ENCODE peak calls at places on chromosomes 12 and 14, in five cellular contexts. B is H1, X is HCT116, U is HepG2, W is SK-N-SH. T is an unnamed sample.

GRCh38 chr14:59360923-59361794 is 104.0 kb downstream of the GPR135 start:
- DNase-seq in W (peak; percentile 62), B (no peak), X (peak; percentile 86), U (peak; percentile 59), T (no peak)

GRCh38 chr12:132360906-132361777 is 31.8 kb upstream of the GALNT9 start:
- DNase-seq in B (no peak), U (no peak), X (no peak), W (no peak), T (no peak)

GRCh38 chr14:54338696-54339317 is 58.0 kb upstream of the CDKN3 start:
- DNase-seq in W (no peak), X (peak; percentile 55), U (no peak), B (no peak), T (peak; percentile 19)

GRCh38 chr12:53236443-53237111 is 4.6 kb upstream of the RARG start:
- DNase-seq in X (no peak), U (no peak), W (no peak), B (no peak), T (no peak)

GRCh38 chr12:31736472-31736871 is 7.7 kb upstream of the AMN1 start:
- DNase-seq in W (no peak), B (no peak), X (no peak), U (no peak), T (no peak)

GRCh38 chr12:121465921-121466799 is 66.2 kb downstream of the RNF34 start:
- DNase-seq in W (peak; percentile 75), X (no peak), B (no peak), U (no peak), T (peak; percentile 46)

GRCh38 chr14:64253672-64254071 is 40.5 kb downstream of the ESR2 start:
- DNase-seq in U (no peak), W (no peak), X (no peak), B (no peak), T (no peak)

GRCh38 chr14:50319721-50320120 is 7.6 kb downstream of the DMAC2L start:
- DNase-seq in X (no peak), U (no peak), B (no peak), W (no peak), T (no peak)

GRCh38 chr14:102630405-102630804 is 38.0 kb downstream of the RCOR1 start:
- DNase-seq in B (no peak), W (no peak), U (no peak), X (no peak), T (peak; percentile 34)

GRCh38 chr12:109999649-109999971 is 380 bp downstream of the ANKRD13A start:
- DNase-seq in U (no peak), B (no peak), X (no peak), W (no peak), T (no peak)

GRCh38 chr14:64671591-64671990 is 32.6 kb upstream of the PLEKHG3 start:
- DNase-seq in X (peak; percentile 60), U (peak; percentile 59), W (peak; percentile 69), B (no peak), T (peak; percentile 79)

GRCh38 chr14:94615254-94615653 is 3.1 kb downstream of the SERPINA3 start:
- DNase-seq in U (no peak), X (no peak), W (no peak), B (no peak), T (no peak)

GRCh38 chr12:63821781-63822251 is 22.7 kb upstream of the SRGAP1 start:
- DNase-seq in X (no peak), B (no peak), U (no peak), W (no peak), T (no peak)

GRCh38 chr12:22437031-22437806 is 102.7 kb upstream of the ST8SIA1 start:
- DNase-seq in X (no peak), U (no peak), W (no peak), B (no peak), T (peak; percentile 62)

GRCh38 chr12:40015360-40015759 is 90.5 kb downstream of the SLC2A13 start:
- DNase-seq in W (no peak), U (no peak), X (no peak), B (no peak), T (no peak)

GRCh38 chr14:104159990-104160389 is 21.6 kb downstream of the KIF26A start:
- DNase-seq in B (no peak), U (no peak), W (no peak), X (no peak), T (no peak)

GRCh38 chr12:65916991-65917676 is 92.9 kb downstream of the HMGA2 start:
- DNase-seq in X (no peak), W (no peak), B (no peak), U (no peak), T (no peak)

GRCh38 chr14:32457213-32457920 is 128.3 kb downstream of the AKAP6 start:
- DNase-seq in B (no peak), X (no peak), W (peak; percentile 68), U (no peak), T (no peak)

GRCh38 chr12:93520454-93520853 is 52.0 kb upstream of the SOCS2 start:
- DNase-seq in W (no peak), U (no peak), X (no peak), B (no peak), T (no peak)

GRCh38 chr14:103136388-103137271 is 13.4 kb downstream of the TNFAIP2 start:
- DNase-seq in B (no peak), W (no peak), X (peak; percentile 28), U (no peak), T (no peak)

GRCh38 chr12:116069943-116070342 is 207.6 kb downstream of the MED13L start:
- DNase-seq in B (no peak), X (no peak), W (no peak), U (no peak), T (no peak)

GRCh38 chr12:128779901-128780300 is 43.9 kb downstream of the SLC15A4 start:
- DNase-seq in B (no peak), W (no peak), X (no peak), U (no peak), T (no peak)

GRCh38 chr12:128787827-128788226 is 35.9 kb downstream of the SLC15A4 start:
- DNase-seq in W (no peak), B (no peak), U (no peak), X (no peak), T (no peak)

GRCh38 chr12:128783129-128783574 is 40.6 kb downstream of the SLC15A4 start:
- DNase-seq in X (no peak), W (no peak), U (no peak), B (no peak), T (no peak)

GRCh38 chr12:128786741-128787391 is 36.9 kb downstream of the SLC15A4 start:
- DNase-seq in X (no peak), W (no peak), U (no peak), B (no peak), T (no peak)

GRCh38 chr12:128784030-128784770 is 39.6 kb downstream of the SLC15A4 start:
- DNase-seq in W (no peak), B (no peak), U (no peak), X (no peak), T (no peak)
- TF ChIP-seq JUND in W (no peak), B (no peak), U (no peak), X (no peak), T (no peak)

GRCh38 chr12:6522193-6522592 is 12.1 kb upstream of the GAPDH start:
- DNase-seq in W (no peak), U (no peak), B (no peak), X (no peak), T (no peak)
- TF ChIP-seq JUND in W (no peak), U (no peak), B (no peak), X (no peak), T (no peak)

GRCh38 chr12:114917307-114917706 is 233.3 kb upstream of the TBX3 start:
- DNase-seq in X (no peak), W (no peak), B (no peak), U (no peak), T (no peak)

GRCh38 chr12:114917953-114918352 is 234.0 kb upstream of the TBX3 start:
- DNase-seq in U (no peak), W (no peak), X (no peak), B (no peak), T (no peak)

GRCh38 chr12:114919479-114919878 is 235.5 kb upstream of the TBX3 start:
- DNase-seq in W (no peak), B (no peak), U (peak; percentile 35), X (no peak), T (no peak)

GRCh38 chr12:114916531-114916930 is 232.6 kb upstream of the TBX3 start:
- DNase-seq in X (no peak), U (no peak), B (no peak), W (no peak), T (no peak)

DNA sequence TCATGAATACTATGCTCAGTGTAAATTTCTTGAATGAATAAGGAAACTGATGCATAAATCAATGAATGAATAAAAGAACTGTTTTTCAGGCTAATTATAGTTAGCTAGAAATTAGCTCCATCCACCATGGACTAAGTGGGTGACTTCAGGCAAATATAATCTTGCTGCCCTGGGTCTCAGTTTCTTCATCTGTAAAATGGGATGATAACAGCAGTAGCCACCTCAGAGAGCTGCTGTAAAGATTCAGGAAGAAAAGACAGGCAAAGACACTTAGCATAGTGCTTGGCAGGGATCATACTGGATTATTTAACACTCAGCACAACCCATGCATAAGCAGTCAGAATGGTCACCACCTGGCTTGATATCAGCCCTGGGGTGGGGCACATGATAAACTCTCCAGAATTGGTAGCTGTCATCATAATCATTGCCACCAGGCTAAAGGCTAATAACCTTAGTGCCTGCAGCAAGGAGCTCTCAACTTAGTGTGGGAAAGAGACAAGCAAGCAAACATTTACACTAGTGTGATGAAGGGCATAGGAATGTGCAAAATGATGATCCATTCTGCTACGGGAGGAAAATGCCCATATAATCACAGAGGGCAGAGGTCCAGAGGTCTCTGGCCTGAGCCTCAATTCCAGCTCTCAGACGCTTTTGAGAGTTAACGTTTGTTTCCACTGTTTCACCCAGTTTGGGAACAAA is 234.7 kb upstream of the TBX3 start:
- DNase-seq in X (no peak), B (no peak), U (peak; percentile 93), W (no peak), T (no peak)
- TF ChIP-seq JUND in X (no peak), B (no peak), U (peak; percentile 50), W (peak; percentile 54), T (no peak)

GRCh38 chr12:34403706-34404376 is 381.5 kb downstream of the ALG10 start:
- DNase-seq in U (no peak), B (peak; percentile 8), W (peak; percentile 0), X (no peak), T (no peak)
- TF ChIP-seq JUND in U (no peak), B (no peak), W (no peak), X (no peak), T (no peak)

T was measured in T47D.